ENCODE peak calls at places on chromosomes 6 and 20, in five cellular contexts. D is CD8-positive, alpha-beta T cell; E is neuronal stem cell; U is aorta; F is H9. N is an unnamed sample.
A peak's percentile ranks its signal among the peaks of the same experiment; 100 is the strongest.

GRCh38 chr20:63750807-63751470 is 11.4 kb downstream of the SLC2A4RG start:
- DNase-seq in E (no peak), F (peak; percentile 55), U (peak; percentile 61), D (peak; percentile 73), N (no peak)

GRCh38 chr20:49568491-49569151 is 684 bp upstream of the PTGIS start:
- DNase-seq in U (no peak), E (peak; percentile 70), F (peak; percentile 90), D (no peak), N (peak; percentile 73)

GRCh38 chr6:10382322-10382721 is 32.6 kb downstream of the TFAP2A start:
- DNase-seq in E (no peak), U (no peak), F (no peak), D (no peak), N (no peak)

GRCh38 chr6:119620846-119621570 is 271.4 kb upstream of the MAN1A1 start:
- DNase-seq in F (no peak), U (no peak), D (no peak), E (no peak), N (no peak)

GRCh38 chr20:22836877-22837276 is 198.2 kb upstream of the SSTR4 start:
- DNase-seq in D (no peak), U (no peak), E (no peak), F (no peak), N (no peak)

GRCh38 chr6:64998173-64998572 is 708.9 kb downstream of the EYS start:
- DNase-seq in F (no peak), U (no peak), D (no peak), E (no peak), N (no peak)

GRCh38 chr6:165883851-165884640 is 221.0 kb upstream of the PDE10A start:
- DNase-seq in E (no peak), D (no peak), U (no peak), F (no peak), N (no peak)

GRCh38 chr6:31578058-31578457 is 2.7 kb downstream of the TNF start:
- DNase-seq in F (no peak), D (no peak), U (no peak), E (no peak), N (no peak)

GRCh38 chr6:23027281-23027680 is 457.9 kb downstream of the HDGFL1 start:
- DNase-seq in D (no peak), U (no peak), F (no peak), E (no peak), N (no peak)

GRCh38 chr20:62516345-62516744 is 40.5 kb upstream of the GATA5 start:
- DNase-seq in F (peak; percentile 71), E (no peak), D (no peak), U (no peak), N (no peak)

GRCh38 chr20:38843346-38843745 is 37.8 kb downstream of the PPP1R16B start:
- DNase-seq in E (no peak), D (no peak), U (no peak), F (no peak), N (no peak)

GRCh38 chr6:7905416-7905815 is 5.2 kb downstream of the TXNDC5 start:
- DNase-seq in U (no peak), D (no peak), E (no peak), F (no peak), N (no peak)

GRCh38 chr6:7960848-7961247 is 50.3 kb upstream of the TXNDC5 start:
- DNase-seq in E (no peak), D (no peak), U (no peak), F (no peak), N (no peak)

GRCh38 chr6:15946701-15947390 is 182.0 kb upstream of the MYLIP start:
- DNase-seq in D (no peak), U (no peak), F (no peak), E (no peak), N (no peak)

DNA sequence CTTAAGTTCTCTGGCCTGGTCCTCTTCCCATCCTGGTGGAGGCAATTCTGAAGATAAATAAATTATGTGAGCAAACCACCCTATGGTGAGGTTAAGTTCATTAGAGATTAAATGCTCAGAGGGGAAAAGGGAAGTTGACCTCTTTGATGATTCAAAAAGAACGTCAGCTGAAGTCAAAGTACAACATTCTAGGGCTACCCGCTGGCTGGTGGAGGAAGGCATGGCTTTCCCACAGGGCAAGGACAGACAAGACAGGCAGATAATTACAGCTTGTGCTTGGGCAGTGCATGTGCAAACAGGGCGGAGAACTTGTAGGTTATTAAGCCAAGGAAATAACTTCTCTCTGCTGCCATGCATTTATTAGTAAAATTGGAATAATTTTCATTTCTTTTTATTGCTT is 91.0 kb upstream of the SLC24A3 start:
- DNase-seq in U (no peak), D (no peak), F (no peak), E (no peak), N (no peak)
- H3K27me3 ChIP-seq in U (no peaks in the 10 kb centered on the region), D (no peaks in the 10 kb centered on the region), F (no peaks in the 10 kb centered on the region), E (no peaks in the 10 kb centered on the region), N (no peaks in the 10 kb centered on the region)

DNA sequence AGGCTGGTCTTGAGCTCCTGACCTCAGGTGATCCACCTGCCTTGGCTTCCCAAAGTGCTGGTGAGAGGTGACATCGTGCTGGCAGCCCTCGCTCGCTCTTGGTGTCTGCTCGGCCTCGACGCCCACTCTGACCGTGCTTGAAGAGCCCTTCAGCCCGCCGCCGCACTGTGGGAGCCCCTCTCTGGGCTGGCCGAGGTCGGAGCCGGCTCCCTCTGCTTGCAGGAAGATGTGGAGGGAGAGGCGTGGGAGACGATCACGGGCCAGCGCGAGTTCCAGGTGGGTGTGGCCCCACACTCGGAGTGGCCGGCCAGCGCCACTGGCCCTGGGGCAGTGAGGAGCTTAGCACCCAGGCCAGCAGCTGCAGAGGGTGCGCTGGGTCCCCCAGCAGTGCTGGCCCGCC is 48.1 kb downstream of the ZBTB9 start:
- DNase-seq in E (no peak), U (no peak), F (no peak), D (no peak), N (no peak)
- H3K4me1 ChIP-seq in E (peaks cover 9% of the 10 kb centered on the region), U (no peaks in the 10 kb centered on the region), F (no peaks in the 10 kb centered on the region), D (no peaks in the 10 kb centered on the region), N (no peaks in the 10 kb centered on the region)

DNA sequence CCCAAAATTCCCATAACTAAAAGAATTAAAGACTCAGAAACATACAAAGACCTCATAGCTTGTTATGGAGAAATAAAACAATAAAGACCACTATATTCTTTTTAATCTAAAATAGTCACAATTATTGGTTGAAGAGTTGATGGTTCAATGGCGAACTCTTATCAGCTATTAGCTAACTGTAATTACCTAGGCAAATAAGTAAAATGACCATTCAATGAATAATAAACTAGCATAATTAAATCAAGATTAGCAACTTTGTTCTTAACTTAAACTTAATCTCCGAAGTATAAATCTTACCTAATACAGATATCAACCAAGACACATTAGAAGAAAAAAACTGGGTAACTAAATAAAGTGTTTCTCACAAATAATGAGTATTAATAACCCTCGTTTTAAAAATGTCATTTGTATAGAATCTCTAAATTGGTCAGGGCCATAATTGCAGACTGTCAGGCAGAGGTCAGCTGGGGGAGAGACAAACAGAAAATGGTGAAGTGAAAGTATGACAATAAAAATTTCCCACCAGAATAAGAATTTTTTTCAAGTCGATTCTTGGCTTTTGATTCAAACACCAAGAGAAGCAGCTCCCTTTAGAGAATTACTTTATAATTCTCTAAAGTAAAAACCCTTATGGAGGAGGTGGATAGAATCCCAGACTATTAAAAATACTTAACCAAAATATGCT is 1.7 kb downstream of the FKBP5 start:
- DNase-seq in E (no peak), D (no peak), U (no peak), F (no peak), N (no peak)
- H3K27ac ChIP-seq in E (no peak overlapping the region), D (peak overlapping the region; percentile 64), U (no peak overlapping the region), F (no peak overlapping the region), N (no peak overlapping the region)

GRCh38 chr20:51565298-51565697 is 22.8 kb upstream of the NFATC2 start:
- DNase-seq in U (no peak), E (no peak), F (no peak), D (no peak), N (no peak)
- H3K27me3 ChIP-seq in U (no peaks in the 10 kb centered on the region), E (peaks cover 48% of the 10 kb centered on the region), F (peaks cover 28% of the 10 kb centered on the region), D (peaks cover 28% of the 10 kb centered on the region), N (peaks cover 33% of the 10 kb centered on the region)

DNA sequence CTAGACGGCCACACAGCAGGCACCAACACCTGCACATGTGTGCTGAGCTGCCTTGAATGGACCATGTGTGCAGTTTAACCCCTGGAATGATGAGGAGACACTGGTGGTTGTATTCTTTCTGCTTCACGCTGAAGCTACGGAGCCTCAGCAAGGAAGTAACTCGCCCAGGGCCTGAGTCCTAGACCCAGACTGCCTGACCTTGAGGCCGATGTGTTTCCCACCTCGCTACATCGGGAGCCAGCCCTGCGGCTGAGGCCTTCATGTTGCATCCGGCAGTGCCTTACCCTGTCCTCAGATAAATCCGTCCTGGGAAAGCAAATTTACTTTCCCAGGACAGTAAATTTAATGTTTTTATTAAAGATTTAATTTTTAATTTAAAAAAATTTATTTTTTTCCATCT is 110.0 kb upstream of the MTHFD1L start:
- DNase-seq in D (no peak), E (no peak), F (no peak), U (no peak), N (no peak)
- H3K4me1 ChIP-seq in D (no peaks in the 10 kb centered on the region), E (peaks cover 32% of the 10 kb centered on the region), F (peaks cover 4% of the 10 kb centered on the region), U (no peaks in the 10 kb centered on the region), N (no peaks in the 10 kb centered on the region)

DNA sequence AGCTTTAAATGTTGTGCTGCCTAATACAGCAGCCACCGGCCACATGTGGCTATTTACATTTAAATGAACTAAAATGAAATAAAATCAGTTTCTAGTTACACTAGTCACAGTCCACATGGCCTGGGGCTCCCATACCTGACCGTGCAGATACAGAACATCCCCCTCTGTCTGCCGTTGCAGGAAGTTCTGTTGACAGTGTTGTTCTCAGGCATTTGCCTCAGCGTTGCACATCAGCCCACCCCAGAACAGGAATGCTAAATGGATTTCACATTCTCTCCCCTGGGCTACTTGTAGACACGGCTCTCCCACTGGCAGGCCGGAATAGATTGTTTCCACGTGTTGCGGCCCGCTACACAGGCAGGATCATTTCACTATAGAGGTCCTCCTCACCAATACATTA is 26.3 kb downstream of the JAG1 start:
- DNase-seq in E (no peak), F (no peak), D (no peak), U (no peak), N (no peak)
- H3K27ac ChIP-seq in E (no peak overlapping the region), F (no peak overlapping the region), D (no peak overlapping the region), U (peak overlapping the region; percentile 52), N (no peak overlapping the region)

N was measured in iPS DF 6.9.